ENCODE peak calls at places on chromosomes 16 and 17, in six cellular contexts. F, E, X, V, D and P are unnamed samples.

GRCh38 chr16:57391708-57392107 is 12.9 kb upstream of the CCL17 start:
- DNase-seq in F (no peak), E (no peak), X (no peak), V (no peak), D (no peak), P (no peak)

GRCh38 chr17:29151567-29151966 is 28.6 kb downstream of the MYO18A start:
- DNase-seq in F (no peak), E (no peak), X (no peak), V (no peak), D (no peak), P (no peak)

GRCh38 chr16:55555436-55555835 is 11.0 kb upstream of the CAPNS2 start:
- DNase-seq in F (no peak), E (no peak), X (no peak), V (no peak), D (no peak), P (no peak)

GRCh38 chr16:88938933-88939813 is 37.8 kb downstream of the CBFA2T3 start:
- DNase-seq in F (no peak), E (no peak), X (no peak), V (peak), D (no peak), P (no peak)

GRCh38 chr17:44901323-44901965 is 2.2 kb upstream of the EFTUD2 start:
- DNase-seq in F (no peak), E (no peak), X (no peak), V (no peak), D (no peak), P (no peak)

GRCh38 chr16:64989050-64989449 is 132.8 kb downstream of the CDH11 start:
- DNase-seq in F (no peak), E (no peak), X (no peak), V (no peak), D (no peak), P (no peak)

GRCh38 chr16:29974291-29975133 is 844 bp downstream of the TAOK2 start:
- DNase-seq in F (peak), E (peak), X (no peak), V (peak), D (no peak), P (peak)

GRCh38 chr17:79944251-79944812 is 91.3 kb downstream of the TBC1D16 start:
- DNase-seq in F (no peak), E (no peak), X (no peak), V (peak), D (no peak), P (peak)

GRCh38 chr17:39671651-39672521 is 3.6 kb downstream of the PNMT start:
- DNase-seq in F (no peak), E (peak), X (no peak), V (peak), D (peak), P (peak)

GRCh38 chr16:48188449-48189102 is 32.8 kb upstream of the ABCC12 start:
- DNase-seq in F (no peak), E (peak), X (no peak), V (no peak), D (no peak), P (no peak)

GRCh38 chr17:62064791-62065563 is at the start of gene MED13:
- DNase-seq in F (peak), E (peak), X (peak), V (peak), D (peak), P (peak)

GRCh38 chr16:83300326-83300725 is 507.5 kb upstream of the HSBP1 start:
- DNase-seq in F (no peak), E (no peak), X (no peak), V (no peak), D (no peak), P (no peak)

GRCh38 chr16:8958344-8958808 is 5.3 kb downstream of the USP7 start:
- DNase-seq in F (peak), E (peak), X (no peak), V (peak), D (peak), P (no peak)

GRCh38 chr17:45646288-45646988 is 137.7 kb upstream of the CRHR1 start:
- DNase-seq in F (no peak), E (no peak), X (no peak), V (peak), D (no peak), P (peak)

GRCh38 chr17:49755681-49756283 is 8.1 kb downstream of the FAM117A start:
- DNase-seq in F (no peak), E (no peak), X (no peak), V (no peak), D (no peak), P (no peak)

GRCh38 chr17:48238933-48239602 is 131.5 kb downstream of the SNX11 start:
- DNase-seq in F (no peak), E (peak), X (no peak), V (no peak), D (no peak), P (no peak)

GRCh38 chr17:3698139-3698538 is 2.2 kb upstream of the P2RX5 start:
- DNase-seq in F (no peak), E (no peak), X (no peak), V (no peak), D (no peak), P (no peak)

GRCh38 chr16:31473300-31474052 is 1.5 kb downstream of the TGFB1I1 start:
- DNase-seq in F (no peak), E (no peak), X (no peak), V (peak), D (no peak), P (no peak)

GRCh38 chr17:81517339-81518112 is 4.9 kb upstream of the ACTG1 start:
- DNase-seq in F (no peak), E (peak), X (no peak), V (peak), D (peak), P (peak)

GRCh38 chr17:81519284-81520020 is 6.9 kb upstream of the ACTG1 start:
- DNase-seq in F (peak), E (peak), X (no peak), V (peak), D (peak), P (peak)

GRCh38 chr17:81517009-81517338 is 4.4 kb upstream of the ACTG1 start:
- DNase-seq in F (no peak), E (no peak), X (no peak), V (no peak), D (no peak), P (no peak)

GRCh38 chr17:81518785-81519283 is 6.2 kb upstream of the ACTG1 start:
- DNase-seq in F (no peak), E (peak), X (no peak), V (peak), D (peak), P (peak)

DNA sequence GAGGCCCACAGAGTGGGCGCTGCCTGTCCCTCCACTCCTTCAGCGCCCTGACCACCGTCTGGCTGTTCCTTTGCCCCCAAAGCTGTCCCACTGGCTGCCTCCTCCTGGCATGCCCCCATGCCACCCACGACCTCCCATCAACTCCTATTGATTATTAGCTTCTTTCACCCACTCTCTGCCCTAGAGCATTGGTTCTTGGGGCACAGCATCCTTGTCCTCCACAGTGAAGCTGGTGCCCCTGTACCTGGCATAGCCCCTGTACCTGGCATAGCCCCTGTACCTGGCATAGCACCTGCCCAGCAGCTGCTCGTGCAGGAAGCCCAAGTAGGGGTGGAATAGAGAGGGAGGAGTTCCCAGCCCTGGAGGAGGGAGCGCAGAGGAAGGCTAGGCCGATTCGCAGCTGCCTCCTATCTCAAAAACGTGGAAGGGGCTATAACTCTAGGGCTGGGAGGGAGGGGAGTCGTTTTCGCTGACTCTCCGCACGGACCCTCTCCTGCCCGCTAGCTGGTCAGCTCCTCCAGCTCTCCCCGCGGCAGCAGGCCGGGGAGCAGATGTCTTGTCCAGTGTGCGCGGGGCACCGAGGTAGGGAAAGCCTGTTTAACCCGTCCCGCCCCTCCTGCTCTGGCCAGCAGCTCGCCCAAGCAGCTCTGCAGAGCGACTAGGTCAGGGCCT is 5.7 kb upstream of the ACTG1 start:
- DNase-seq in F (no peak), E (peak), X (no peak), V (no peak), D (no peak), P (no peak)
- TF ChIP-seq CTCF in F (no peak), E (no peak), X (no peak), V (no peak), D (no peak), P (no peak)

DNA sequence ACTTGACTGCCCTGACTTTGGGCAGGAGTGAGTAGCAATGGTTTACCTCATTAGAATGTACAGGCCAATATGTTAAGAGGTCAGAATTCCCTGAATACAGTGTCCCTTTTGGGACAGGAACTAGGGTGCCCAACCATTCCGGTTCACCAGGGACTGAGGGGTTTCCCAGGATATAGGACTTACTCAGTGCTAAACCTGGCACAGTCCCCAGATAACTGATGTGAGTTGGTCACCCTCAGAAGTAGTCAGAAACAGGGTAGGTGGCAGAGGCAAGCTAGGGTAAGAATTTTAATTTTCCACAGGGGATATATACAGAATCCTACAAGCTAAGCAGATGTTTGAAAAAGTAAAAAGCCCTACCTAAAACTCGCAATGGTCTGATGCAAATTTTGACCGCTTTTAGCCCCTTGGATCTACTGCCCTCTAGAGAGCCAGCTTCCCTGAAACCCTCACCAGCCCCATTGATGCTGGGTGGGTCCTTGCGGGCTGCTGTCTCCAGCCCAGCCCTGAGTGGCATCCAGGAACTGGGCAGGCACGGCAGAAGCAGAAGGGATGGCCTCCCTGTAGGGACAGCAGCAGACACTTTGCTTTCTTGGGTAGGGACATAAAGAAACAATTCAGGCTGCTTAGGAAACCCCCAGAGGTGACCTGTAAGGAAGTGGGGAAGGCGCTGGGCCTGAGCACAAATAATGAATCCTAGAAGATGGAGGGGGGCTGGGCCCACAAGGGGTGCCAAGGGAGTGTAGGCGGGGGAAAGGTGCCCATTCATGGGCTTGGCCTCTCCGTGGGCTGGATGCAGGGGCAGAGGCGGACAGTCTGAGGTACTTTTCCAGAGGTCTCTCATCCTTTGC is 434.8 kb downstream of the SLC39A11 start:
- DNase-seq in F (no peak), E (peak), X (no peak), V (no peak), D (no peak), P (no peak)
- TF ChIP-seq CTCF in F (no peak), E (no peak), X (no peak), V (no peak), D (no peak), P (no peak)

GRCh38 chr16:2226918-2227317 is 3.5 kb downstream of the E4F1 start:
- DNase-seq in F (no peak), E (no peak), X (no peak), V (no peak), D (no peak), P (no peak)

GRCh38 chr16:2224183-2224486 is 744 bp downstream of the E4F1 start:
- DNase-seq in F (no peak), E (peak), X (no peak), V (no peak), D (no peak), P (no peak)

GRCh38 chr16:2228161-2228824 is 4.9 kb downstream of the E4F1 start:
- DNase-seq in F (no peak), E (no peak), X (no peak), V (no peak), D (no peak), P (no peak)

GRCh38 chr16:2223375-2224182 is at the start of gene E4F1:
- DNase-seq in F (peak), E (peak), X (peak), V (peak), D (peak), P (peak)

GRCh38 chr16:2226245-2226793 is 2.9 kb downstream of the E4F1 start:
- DNase-seq in F (no peak), E (no peak), X (no peak), V (no peak), D (no peak), P (no peak)
- TF ChIP-seq CTCF in F (no peak), E (no peak), X (no peak), V (no peak), D (no peak), P (no peak)

DNA sequence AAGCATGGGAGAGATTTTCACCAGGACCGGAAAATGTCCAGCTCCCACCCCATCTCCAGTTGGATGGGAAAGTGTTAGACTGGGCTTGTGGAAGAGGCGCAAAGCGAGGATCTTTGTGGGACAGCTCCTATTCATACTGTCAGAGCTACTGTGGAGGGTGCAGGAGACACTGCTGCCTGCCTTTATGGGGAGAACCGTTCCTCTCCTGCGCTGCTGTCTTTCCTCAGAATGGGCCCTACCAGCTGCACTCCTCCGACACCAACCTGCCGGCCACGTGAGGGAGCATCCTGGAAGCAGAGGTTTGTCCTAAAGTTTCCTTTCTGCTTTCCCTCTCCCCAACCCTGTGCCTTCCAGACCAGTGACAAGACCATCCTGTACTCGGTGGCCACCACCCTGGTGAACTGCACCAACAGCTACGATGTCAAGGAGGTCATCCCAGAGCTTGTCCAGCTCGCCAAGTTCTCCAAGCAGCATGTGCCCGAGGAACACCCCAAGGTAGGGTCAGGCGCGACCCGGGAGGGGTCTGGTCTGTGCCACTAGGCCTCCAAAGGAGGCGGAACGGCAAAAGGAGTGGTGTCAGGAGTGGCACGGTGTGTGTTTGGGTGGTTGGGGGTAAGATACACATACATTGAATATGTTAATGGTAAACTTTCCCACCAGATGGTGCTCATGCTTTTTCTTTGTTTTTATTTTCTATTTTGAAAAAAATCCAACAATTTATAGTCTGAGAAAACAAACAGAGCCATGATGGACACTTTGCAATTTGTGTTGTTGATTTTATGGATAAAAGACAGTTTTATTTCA is 23.0 kb downstream of the SLC35G3 start:
- DNase-seq in F (no peak), E (peak), X (no peak), V (no peak), D (no peak), P (no peak)
- TF ChIP-seq CTCF in F (peak), E (no peak), X (peak), V (no peak), D (no peak), P (peak)

GRCh38 chr17:31696184-31696602 is 162.9 kb downstream of the COPRS start:
- DNase-seq in F (no peak), E (no peak), X (peak), V (no peak), D (peak), P (peak)
- TF ChIP-seq CTCF in F (no peak), E (no peak), X (no peak), V (no peak), D (no peak), P (peak)

GRCh38 chr17:37743875-37744632 is 805 bp downstream of the HNF1B start:
- DNase-seq in F (no peak), E (peak), X (no peak), V (no peak), D (peak), P (peak)
- TF ChIP-seq CTCF in F (no peak), E (no peak), X (no peak), V (no peak), D (no peak), P (no peak)

GRCh38 chr17:46771601-46772012 is 46.9 kb downstream of the WNT3 start:
- DNase-seq in F (no peak), E (no peak), X (no peak), V (no peak), D (no peak), P (no peak)

GRCh38 chr17:46770439-46770817 is 48.1 kb downstream of the WNT3 start:
- DNase-seq in F (no peak), E (no peak), X (no peak), V (no peak), D (no peak), P (no peak)

GRCh38 chr17:46769531-46770438 is 48.7 kb downstream of the WNT3 start:
- DNase-seq in F (no peak), E (no peak), X (no peak), V (no peak), D (no peak), P (no peak)

GRCh38 chr17:46772013-46772878 is 46.2 kb downstream of the WNT3 start:
- DNase-seq in F (no peak), E (no peak), X (no peak), V (no peak), D (no peak), P (peak)

DNA sequence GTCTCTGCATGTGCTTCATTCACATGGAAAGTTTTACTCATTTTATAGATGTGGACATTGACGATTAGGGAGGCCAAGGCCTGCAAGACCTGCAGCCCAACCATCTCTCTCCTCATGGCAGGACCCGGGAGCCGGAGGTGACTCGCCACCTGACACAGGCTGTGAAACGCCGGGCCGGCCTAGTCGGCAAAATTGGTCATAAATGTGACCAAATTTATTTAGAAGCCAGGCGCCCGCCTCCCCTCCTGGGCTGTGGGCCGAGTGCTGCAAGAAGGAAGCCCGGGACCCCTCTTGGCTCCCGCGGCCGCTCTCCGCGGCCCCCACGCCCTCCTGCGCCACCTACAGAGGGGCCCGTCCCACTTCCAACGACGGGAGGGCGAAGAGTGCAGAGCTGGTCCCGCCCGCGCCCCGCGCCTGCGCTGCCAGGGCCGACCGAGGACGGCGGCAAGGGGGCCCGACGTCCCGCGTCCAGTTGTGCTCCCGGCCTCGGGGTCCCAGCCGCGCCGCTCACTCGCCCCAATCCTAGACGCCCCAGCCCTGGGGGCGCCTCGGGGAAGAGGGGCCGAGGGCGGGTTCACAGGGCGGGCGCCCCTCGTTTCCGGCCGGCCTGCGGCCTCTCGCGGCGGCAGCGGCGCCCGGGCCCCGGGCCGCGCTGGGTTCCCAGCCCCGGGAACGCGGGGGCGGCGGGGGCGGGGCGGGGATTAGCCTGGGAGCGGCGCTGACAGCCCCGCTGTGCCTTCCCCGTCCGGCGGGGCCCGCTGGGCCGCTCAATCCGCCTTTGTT is 47.5 kb downstream of the WNT3 start:
- DNase-seq in F (no peak), E (no peak), X (no peak), V (peak), D (no peak), P (peak)
- TF ChIP-seq CTCF in F (no peak), E (no peak), X (no peak), V (no peak), D (no peak), P (no peak)